ENCODE peak calls at places on chromosomes 16 and 17, in ten cellular contexts. One of them, this sample, is unnamed.

GRCh38 chr17:71251936-71252335 is 868.9 kb upstream of the SOX9 start:
- DNase-seq in HuH-7: no peak
- DNase-seq in activated effector memory CD4-positive, alpha-beta T cell treated with Interleukin-2 at 50 U/mL for 16 hours: no peak
- DNase-seq in H54: no peak
- DNase-seq in NCI-H2029: no peak
- DNase-seq in left kidney: no peak
- DNase-seq in CD8-positive, alpha-beta memory T cell: no peak
- DNase-seq in stimulated activated CD4-positive, alpha-beta T cell treated with anti-CD3 and anti-CD28 coated beads, Interleukin-2, amount 100 ng/mL, for 48 hours: no peak
- DNase-seq in stimulated activated CD8-positive, alpha-beta memory T cell treated with anti-CD3 and anti-CD28 coated beads, Interleukin-12 subunit alpha, Interleukin-12 subunit beta, amount 100 ng/mL, for 4 hours: no peak
- DNase-seq in GM23248: peak; percentile 71
- DNase-seq in this sample: no peak

GRCh38 chr17:55442953-55443683 is 21.5 kb upstream of the MMD start:
- DNase-seq in CD8-positive, alpha-beta memory T cell: no peak
- DNase-seq in stimulated activated CD8-positive, alpha-beta memory T cell treated with anti-CD3 and anti-CD28 coated beads, Interleukin-12 subunit alpha, Interleukin-12 subunit beta, amount 100 ng/mL, for 4 hours: no peak
- DNase-seq in stimulated activated CD4-positive, alpha-beta T cell treated with anti-CD3 and anti-CD28 coated beads, Interleukin-2, amount 100 ng/mL, for 48 hours: no peak
- DNase-seq in HuH-7: no peak
- DNase-seq in activated effector memory CD4-positive, alpha-beta T cell treated with Interleukin-2 at 50 U/mL for 16 hours: no peak
- DNase-seq in GM23248: no peak
- DNase-seq in left kidney: no peak
- DNase-seq in NCI-H2029: no peak
- DNase-seq in H54: no peak
- DNase-seq in this sample: no peak

GRCh38 chr17:73118876-73119485 is 26.5 kb upstream of the SLC39A11 start:
- DNase-seq in stimulated activated CD4-positive, alpha-beta T cell treated with anti-CD3 and anti-CD28 coated beads, Interleukin-2, amount 100 ng/mL, for 48 hours: no peak
- DNase-seq in left kidney: peak; percentile 52
- DNase-seq in H54: no peak
- DNase-seq in HuH-7: no peak
- DNase-seq in CD8-positive, alpha-beta memory T cell: no peak
- DNase-seq in activated effector memory CD4-positive, alpha-beta T cell treated with Interleukin-2 at 50 U/mL for 16 hours: no peak
- DNase-seq in NCI-H2029: no peak
- DNase-seq in GM23248: no peak
- DNase-seq in stimulated activated CD8-positive, alpha-beta memory T cell treated with anti-CD3 and anti-CD28 coated beads, Interleukin-12 subunit alpha, Interleukin-12 subunit beta, amount 100 ng/mL, for 4 hours: no peak
- DNase-seq in this sample: no peak

GRCh38 chr17:37294888-37295287 is 80.9 kb upstream of the C17orf78 start:
- DNase-seq in H54: no peak
- DNase-seq in activated effector memory CD4-positive, alpha-beta T cell treated with Interleukin-2 at 50 U/mL for 16 hours: no peak
- DNase-seq in left kidney: no peak
- DNase-seq in CD8-positive, alpha-beta memory T cell: no peak
- DNase-seq in NCI-H2029: no peak
- DNase-seq in stimulated activated CD8-positive, alpha-beta memory T cell treated with anti-CD3 and anti-CD28 coated beads, Interleukin-12 subunit alpha, Interleukin-12 subunit beta, amount 100 ng/mL, for 4 hours: no peak
- DNase-seq in HuH-7: no peak
- DNase-seq in GM23248: no peak
- DNase-seq in stimulated activated CD4-positive, alpha-beta T cell treated with anti-CD3 and anti-CD28 coated beads, Interleukin-2, amount 100 ng/mL, for 48 hours: no peak
- DNase-seq in this sample: no peak

GRCh38 chr17:38403491-38403890 is 24.8 kb upstream of the ARHGAP23 start:
- DNase-seq in CD8-positive, alpha-beta memory T cell: no peak
- DNase-seq in left kidney: peak; percentile 52
- DNase-seq in stimulated activated CD8-positive, alpha-beta memory T cell treated with anti-CD3 and anti-CD28 coated beads, Interleukin-12 subunit alpha, Interleukin-12 subunit beta, amount 100 ng/mL, for 4 hours: no peak
- DNase-seq in GM23248: peak; percentile 45
- DNase-seq in NCI-H2029: peak; percentile 18
- DNase-seq in activated effector memory CD4-positive, alpha-beta T cell treated with Interleukin-2 at 50 U/mL for 16 hours: no peak
- DNase-seq in stimulated activated CD4-positive, alpha-beta T cell treated with anti-CD3 and anti-CD28 coated beads, Interleukin-2, amount 100 ng/mL, for 48 hours: no peak
- DNase-seq in H54: peak; percentile 42
- DNase-seq in HuH-7: no peak
- DNase-seq in this sample: no peak

GRCh38 chr17:7650509-7651096 is at the start of gene ATP1B2:
- DNase-seq in CD8-positive, alpha-beta memory T cell: peak; percentile 72
- DNase-seq in GM23248: peak; percentile 46
- DNase-seq in activated effector memory CD4-positive, alpha-beta T cell treated with Interleukin-2 at 50 U/mL for 16 hours: peak; percentile 57
- DNase-seq in HuH-7: peak; percentile 87
- DNase-seq in H54: no peak
- DNase-seq in NCI-H2029: peak; percentile 25
- DNase-seq in stimulated activated CD8-positive, alpha-beta memory T cell treated with anti-CD3 and anti-CD28 coated beads, Interleukin-12 subunit alpha, Interleukin-12 subunit beta, amount 100 ng/mL, for 4 hours: peak; percentile 61
- DNase-seq in left kidney: peak; percentile 93
- DNase-seq in stimulated activated CD4-positive, alpha-beta T cell treated with anti-CD3 and anti-CD28 coated beads, Interleukin-2, amount 100 ng/mL, for 48 hours: peak; percentile 53
- DNase-seq in this sample: no peak

GRCh38 chr17:55421179-55421934 is at the start of gene MMD:
- DNase-seq in left kidney: peak; percentile 73
- DNase-seq in activated effector memory CD4-positive, alpha-beta T cell treated with Interleukin-2 at 50 U/mL for 16 hours: no peak
- DNase-seq in GM23248: peak; percentile 33
- DNase-seq in CD8-positive, alpha-beta memory T cell: peak; percentile 26
- DNase-seq in stimulated activated CD8-positive, alpha-beta memory T cell treated with anti-CD3 and anti-CD28 coated beads, Interleukin-12 subunit alpha, Interleukin-12 subunit beta, amount 100 ng/mL, for 4 hours: peak; percentile 10
- DNase-seq in H54: peak; percentile 60
- DNase-seq in HuH-7: peak; percentile 61
- DNase-seq in stimulated activated CD4-positive, alpha-beta T cell treated with anti-CD3 and anti-CD28 coated beads, Interleukin-2, amount 100 ng/mL, for 48 hours: peak; percentile 13
- DNase-seq in NCI-H2029: no peak
- DNase-seq in this sample: no peak

GRCh38 chr16:67460168-67460567 is 20.8 kb downstream of the ATP6V0D1 start:
- DNase-seq in HuH-7: no peak
- DNase-seq in NCI-H2029: no peak
- DNase-seq in CD8-positive, alpha-beta memory T cell: no peak
- DNase-seq in H54: no peak
- DNase-seq in activated effector memory CD4-positive, alpha-beta T cell treated with Interleukin-2 at 50 U/mL for 16 hours: no peak
- DNase-seq in GM23248: no peak
- DNase-seq in stimulated activated CD8-positive, alpha-beta memory T cell treated with anti-CD3 and anti-CD28 coated beads, Interleukin-12 subunit alpha, Interleukin-12 subunit beta, amount 100 ng/mL, for 4 hours: no peak
- DNase-seq in stimulated activated CD4-positive, alpha-beta T cell treated with anti-CD3 and anti-CD28 coated beads, Interleukin-2, amount 100 ng/mL, for 48 hours: no peak
- DNase-seq in left kidney: no peak
- DNase-seq in this sample: no peak

GRCh38 chr17:55585629-55586028 is 74.4 kb upstream of the SMIM36 start:
- DNase-seq in CD8-positive, alpha-beta memory T cell: no peak
- DNase-seq in stimulated activated CD8-positive, alpha-beta memory T cell treated with anti-CD3 and anti-CD28 coated beads, Interleukin-12 subunit alpha, Interleukin-12 subunit beta, amount 100 ng/mL, for 4 hours: no peak
- DNase-seq in activated effector memory CD4-positive, alpha-beta T cell treated with Interleukin-2 at 50 U/mL for 16 hours: no peak
- DNase-seq in H54: no peak
- DNase-seq in left kidney: no peak
- DNase-seq in stimulated activated CD4-positive, alpha-beta T cell treated with anti-CD3 and anti-CD28 coated beads, Interleukin-2, amount 100 ng/mL, for 48 hours: no peak
- DNase-seq in GM23248: no peak
- DNase-seq in NCI-H2029: no peak
- DNase-seq in HuH-7: no peak
- DNase-seq in this sample: no peak

GRCh38 chr16:3553138-3553923 is 23.9 kb downstream of the NLRC3 start:
- DNase-seq in CD8-positive, alpha-beta memory T cell: no peak
- DNase-seq in stimulated activated CD4-positive, alpha-beta T cell treated with anti-CD3 and anti-CD28 coated beads, Interleukin-2, amount 100 ng/mL, for 48 hours: no peak
- DNase-seq in HuH-7: no peak
- DNase-seq in NCI-H2029: no peak
- DNase-seq in stimulated activated CD8-positive, alpha-beta memory T cell treated with anti-CD3 and anti-CD28 coated beads, Interleukin-12 subunit alpha, Interleukin-12 subunit beta, amount 100 ng/mL, for 4 hours: no peak
- DNase-seq in activated effector memory CD4-positive, alpha-beta T cell treated with Interleukin-2 at 50 U/mL for 16 hours: no peak
- DNase-seq in left kidney: no peak
- DNase-seq in H54: no peak
- DNase-seq in GM23248: no peak
- DNase-seq in this sample: no peak

GRCh38 chr17:41540921-41541625 is 13.0 kb upstream of the KRT19 start:
- DNase-seq in CD8-positive, alpha-beta memory T cell: no peak
- DNase-seq in HuH-7: no peak
- DNase-seq in left kidney: no peak
- DNase-seq in activated effector memory CD4-positive, alpha-beta T cell treated with Interleukin-2 at 50 U/mL for 16 hours: no peak
- DNase-seq in H54: no peak
- DNase-seq in NCI-H2029: no peak
- DNase-seq in stimulated activated CD4-positive, alpha-beta T cell treated with anti-CD3 and anti-CD28 coated beads, Interleukin-2, amount 100 ng/mL, for 48 hours: no peak
- DNase-seq in stimulated activated CD8-positive, alpha-beta memory T cell treated with anti-CD3 and anti-CD28 coated beads, Interleukin-12 subunit alpha, Interleukin-12 subunit beta, amount 100 ng/mL, for 4 hours: no peak
- DNase-seq in GM23248: peak; percentile 48
- DNase-seq in this sample: no peak

GRCh38 chr17:29510953-29511352 is 55.9 kb downstream of the ABHD15 start:
- DNase-seq in CD8-positive, alpha-beta memory T cell: no peak
- DNase-seq in NCI-H2029: no peak
- DNase-seq in GM23248: peak; percentile 7
- DNase-seq in stimulated activated CD4-positive, alpha-beta T cell treated with anti-CD3 and anti-CD28 coated beads, Interleukin-2, amount 100 ng/mL, for 48 hours: no peak
- DNase-seq in H54: no peak
- DNase-seq in stimulated activated CD8-positive, alpha-beta memory T cell treated with anti-CD3 and anti-CD28 coated beads, Interleukin-12 subunit alpha, Interleukin-12 subunit beta, amount 100 ng/mL, for 4 hours: no peak
- DNase-seq in left kidney: no peak
- DNase-seq in HuH-7: no peak
- DNase-seq in activated effector memory CD4-positive, alpha-beta T cell treated with Interleukin-2 at 50 U/mL for 16 hours: no peak
- DNase-seq in this sample: no peak

GRCh38 chr17:32831223-32831622 is 45.7 kb downstream of the MYO1D start:
- DNase-seq in GM23248: no peak
- DNase-seq in HuH-7: no peak
- DNase-seq in NCI-H2029: no peak
- DNase-seq in stimulated activated CD4-positive, alpha-beta T cell treated with anti-CD3 and anti-CD28 coated beads, Interleukin-2, amount 100 ng/mL, for 48 hours: no peak
- DNase-seq in activated effector memory CD4-positive, alpha-beta T cell treated with Interleukin-2 at 50 U/mL for 16 hours: no peak
- DNase-seq in CD8-positive, alpha-beta memory T cell: no peak
- DNase-seq in H54: no peak
- DNase-seq in left kidney: no peak
- DNase-seq in stimulated activated CD8-positive, alpha-beta memory T cell treated with anti-CD3 and anti-CD28 coated beads, Interleukin-12 subunit alpha, Interleukin-12 subunit beta, amount 100 ng/mL, for 4 hours: no peak
- DNase-seq in this sample: no peak

GRCh38 chr17:2335726-2336214 is 487 bp downstream of the TSR1 start:
- DNase-seq in HuH-7: no peak
- DNase-seq in activated effector memory CD4-positive, alpha-beta T cell treated with Interleukin-2 at 50 U/mL for 16 hours: no peak
- DNase-seq in CD8-positive, alpha-beta memory T cell: no peak
- DNase-seq in left kidney: peak; percentile 8
- DNase-seq in stimulated activated CD4-positive, alpha-beta T cell treated with anti-CD3 and anti-CD28 coated beads, Interleukin-2, amount 100 ng/mL, for 48 hours: no peak
- DNase-seq in GM23248: peak; percentile 40
- DNase-seq in NCI-H2029: no peak
- DNase-seq in H54: no peak
- DNase-seq in stimulated activated CD8-positive, alpha-beta memory T cell treated with anti-CD3 and anti-CD28 coated beads, Interleukin-12 subunit alpha, Interleukin-12 subunit beta, amount 100 ng/mL, for 4 hours: no peak
- DNase-seq in this sample: no peak

GRCh38 chr17:6047966-6048365 is 22.2 kb upstream of the WSCD1 start:
- DNase-seq in NCI-H2029: no peak
- DNase-seq in stimulated activated CD4-positive, alpha-beta T cell treated with anti-CD3 and anti-CD28 coated beads, Interleukin-2, amount 100 ng/mL, for 48 hours: no peak
- DNase-seq in HuH-7: no peak
- DNase-seq in GM23248: no peak
- DNase-seq in CD8-positive, alpha-beta memory T cell: no peak
- DNase-seq in activated effector memory CD4-positive, alpha-beta T cell treated with Interleukin-2 at 50 U/mL for 16 hours: no peak
- DNase-seq in stimulated activated CD8-positive, alpha-beta memory T cell treated with anti-CD3 and anti-CD28 coated beads, Interleukin-12 subunit alpha, Interleukin-12 subunit beta, amount 100 ng/mL, for 4 hours: no peak
- DNase-seq in left kidney: no peak
- DNase-seq in H54: no peak
- DNase-seq in this sample: no peak

GRCh38 chr17:55285340-55286301 is 20.9 kb downstream of the HLF start:
- DNase-seq in GM23248: peak; percentile 52
- DNase-seq in H54: no peak
- DNase-seq in NCI-H2029: peak; percentile 68
- DNase-seq in HuH-7: no peak
- DNase-seq in left kidney: peak; percentile 63
- DNase-seq in activated effector memory CD4-positive, alpha-beta T cell treated with Interleukin-2 at 50 U/mL for 16 hours: no peak
- DNase-seq in stimulated activated CD8-positive, alpha-beta memory T cell treated with anti-CD3 and anti-CD28 coated beads, Interleukin-12 subunit alpha, Interleukin-12 subunit beta, amount 100 ng/mL, for 4 hours: no peak
- DNase-seq in stimulated activated CD4-positive, alpha-beta T cell treated with anti-CD3 and anti-CD28 coated beads, Interleukin-2, amount 100 ng/mL, for 48 hours: no peak
- DNase-seq in CD8-positive, alpha-beta memory T cell: no peak
- DNase-seq in this sample: no peak

GRCh38 chr17:54408741-54409140 is 491.9 kb upstream of the TOM1L1 start:
- DNase-seq in HuH-7: no peak
- DNase-seq in NCI-H2029: no peak
- DNase-seq in stimulated activated CD4-positive, alpha-beta T cell treated with anti-CD3 and anti-CD28 coated beads, Interleukin-2, amount 100 ng/mL, for 48 hours: no peak
- DNase-seq in H54: no peak
- DNase-seq in GM23248: no peak
- DNase-seq in left kidney: no peak
- DNase-seq in CD8-positive, alpha-beta memory T cell: no peak
- DNase-seq in activated effector memory CD4-positive, alpha-beta T cell treated with Interleukin-2 at 50 U/mL for 16 hours: no peak
- DNase-seq in stimulated activated CD8-positive, alpha-beta memory T cell treated with anti-CD3 and anti-CD28 coated beads, Interleukin-12 subunit alpha, Interleukin-12 subunit beta, amount 100 ng/mL, for 4 hours: no peak
- DNase-seq in this sample: no peak

GRCh38 chr16:64478258-64478906 is 643.5 kb downstream of the CDH11 start:
- DNase-seq in GM23248: peak; percentile 86
- DNase-seq in stimulated activated CD4-positive, alpha-beta T cell treated with anti-CD3 and anti-CD28 coated beads, Interleukin-2, amount 100 ng/mL, for 48 hours: no peak
- DNase-seq in NCI-H2029: no peak
- DNase-seq in activated effector memory CD4-positive, alpha-beta T cell treated with Interleukin-2 at 50 U/mL for 16 hours: no peak
- DNase-seq in H54: no peak
- DNase-seq in HuH-7: no peak
- DNase-seq in left kidney: peak; percentile 37
- DNase-seq in stimulated activated CD8-positive, alpha-beta memory T cell treated with anti-CD3 and anti-CD28 coated beads, Interleukin-12 subunit alpha, Interleukin-12 subunit beta, amount 100 ng/mL, for 4 hours: no peak
- DNase-seq in CD8-positive, alpha-beta memory T cell: no peak
- DNase-seq in this sample: no peak

GRCh38 chr16:86505185-86505898 is 5.0 kb upstream of the FOXF1 start:
- DNase-seq in left kidney: peak; percentile 71
- DNase-seq in GM23248: peak; percentile 23
- DNase-seq in stimulated activated CD8-positive, alpha-beta memory T cell treated with anti-CD3 and anti-CD28 coated beads, Interleukin-12 subunit alpha, Interleukin-12 subunit beta, amount 100 ng/mL, for 4 hours: no peak
- DNase-seq in activated effector memory CD4-positive, alpha-beta T cell treated with Interleukin-2 at 50 U/mL for 16 hours: no peak
- DNase-seq in NCI-H2029: no peak
- DNase-seq in stimulated activated CD4-positive, alpha-beta T cell treated with anti-CD3 and anti-CD28 coated beads, Interleukin-2, amount 100 ng/mL, for 48 hours: no peak
- DNase-seq in H54: no peak
- DNase-seq in HuH-7: no peak
- DNase-seq in CD8-positive, alpha-beta memory T cell: no peak
- DNase-seq in this sample: no peak

GRCh38 chr17:60641810-60642220 is 35.8 kb upstream of the BCAS3 start:
- DNase-seq in left kidney: peak; percentile 88
- DNase-seq in GM23248: peak; percentile 81
- DNase-seq in H54: peak; percentile 82
- DNase-seq in activated effector memory CD4-positive, alpha-beta T cell treated with Interleukin-2 at 50 U/mL for 16 hours: no peak
- DNase-seq in HuH-7: peak; percentile 64
- DNase-seq in stimulated activated CD8-positive, alpha-beta memory T cell treated with anti-CD3 and anti-CD28 coated beads, Interleukin-12 subunit alpha, Interleukin-12 subunit beta, amount 100 ng/mL, for 4 hours: no peak
- DNase-seq in stimulated activated CD4-positive, alpha-beta T cell treated with anti-CD3 and anti-CD28 coated beads, Interleukin-2, amount 100 ng/mL, for 48 hours: peak; percentile 18
- DNase-seq in NCI-H2029: peak; percentile 76
- DNase-seq in CD8-positive, alpha-beta memory T cell: peak; percentile 37
- DNase-seq in this sample: peak; percentile 66

GRCh38 chr17:30929081-30929633 is 7.4 kb downstream of the ADAP2 start:
- DNase-seq in stimulated activated CD4-positive, alpha-beta T cell treated with anti-CD3 and anti-CD28 coated beads, Interleukin-2, amount 100 ng/mL, for 48 hours: no peak
- DNase-seq in H54: no peak
- DNase-seq in GM23248: no peak
- DNase-seq in HuH-7: no peak
- DNase-seq in activated effector memory CD4-positive, alpha-beta T cell treated with Interleukin-2 at 50 U/mL for 16 hours: no peak
- DNase-seq in left kidney: no peak
- DNase-seq in NCI-H2029: no peak
- DNase-seq in stimulated activated CD8-positive, alpha-beta memory T cell treated with anti-CD3 and anti-CD28 coated beads, Interleukin-12 subunit alpha, Interleukin-12 subunit beta, amount 100 ng/mL, for 4 hours: no peak
- DNase-seq in CD8-positive, alpha-beta memory T cell: no peak
- DNase-seq in this sample: no peak

GRCh38 chr16:87620201-87620495 is 17.8 kb downstream of the JPH3 start:
- DNase-seq in NCI-H2029: no peak
- DNase-seq in left kidney: peak; percentile 21
- DNase-seq in CD8-positive, alpha-beta memory T cell: no peak
- DNase-seq in stimulated activated CD8-positive, alpha-beta memory T cell treated with anti-CD3 and anti-CD28 coated beads, Interleukin-12 subunit alpha, Interleukin-12 subunit beta, amount 100 ng/mL, for 4 hours: no peak
- DNase-seq in stimulated activated CD4-positive, alpha-beta T cell treated with anti-CD3 and anti-CD28 coated beads, Interleukin-2, amount 100 ng/mL, for 48 hours: no peak
- DNase-seq in activated effector memory CD4-positive, alpha-beta T cell treated with Interleukin-2 at 50 U/mL for 16 hours: no peak
- DNase-seq in GM23248: no peak
- DNase-seq in H54: no peak
- DNase-seq in HuH-7: peak; percentile 61
- DNase-seq in this sample: no peak

GRCh38 chr17:29930399-29931010 is 477 bp upstream of the SSH2 start:
- DNase-seq in left kidney: peak; percentile 34
- DNase-seq in stimulated activated CD8-positive, alpha-beta memory T cell treated with anti-CD3 and anti-CD28 coated beads, Interleukin-12 subunit alpha, Interleukin-12 subunit beta, amount 100 ng/mL, for 4 hours: no peak
- DNase-seq in stimulated activated CD4-positive, alpha-beta T cell treated with anti-CD3 and anti-CD28 coated beads, Interleukin-2, amount 100 ng/mL, for 48 hours: no peak
- DNase-seq in NCI-H2029: no peak
- DNase-seq in HuH-7: no peak
- DNase-seq in CD8-positive, alpha-beta memory T cell: no peak
- DNase-seq in H54: no peak
- DNase-seq in GM23248: no peak
- DNase-seq in activated effector memory CD4-positive, alpha-beta T cell treated with Interleukin-2 at 50 U/mL for 16 hours: peak; percentile 1
- DNase-seq in this sample: no peak

GRCh38 chr17:56978441-56979090 is 635 bp downstream of the SCPEP1 start:
- DNase-seq in activated effector memory CD4-positive, alpha-beta T cell treated with Interleukin-2 at 50 U/mL for 16 hours: no peak
- DNase-seq in stimulated activated CD4-positive, alpha-beta T cell treated with anti-CD3 and anti-CD28 coated beads, Interleukin-2, amount 100 ng/mL, for 48 hours: no peak
- DNase-seq in H54: no peak
- DNase-seq in left kidney: no peak
- DNase-seq in stimulated activated CD8-positive, alpha-beta memory T cell treated with anti-CD3 and anti-CD28 coated beads, Interleukin-12 subunit alpha, Interleukin-12 subunit beta, amount 100 ng/mL, for 4 hours: no peak
- DNase-seq in NCI-H2029: no peak
- DNase-seq in GM23248: peak; percentile 23
- DNase-seq in CD8-positive, alpha-beta memory T cell: no peak
- DNase-seq in HuH-7: peak; percentile 19
- DNase-seq in this sample: peak; percentile 18

GRCh38 chr16:67441289-67441753 is 10.4 kb downstream of the HSD11B2 start:
- DNase-seq in activated effector memory CD4-positive, alpha-beta T cell treated with Interleukin-2 at 50 U/mL for 16 hours: no peak
- DNase-seq in left kidney: no peak
- DNase-seq in stimulated activated CD8-positive, alpha-beta memory T cell treated with anti-CD3 and anti-CD28 coated beads, Interleukin-12 subunit alpha, Interleukin-12 subunit beta, amount 100 ng/mL, for 4 hours: no peak
- DNase-seq in HuH-7: no peak
- DNase-seq in stimulated activated CD4-positive, alpha-beta T cell treated with anti-CD3 and anti-CD28 coated beads, Interleukin-2, amount 100 ng/mL, for 48 hours: no peak
- DNase-seq in NCI-H2029: peak; percentile 92
- DNase-seq in H54: no peak
- DNase-seq in CD8-positive, alpha-beta memory T cell: no peak
- DNase-seq in GM23248: no peak
- DNase-seq in this sample: no peak

GRCh38 chr16:89633064-89633631 is 19.7 kb downstream of the DPEP1 start:
- DNase-seq in CD8-positive, alpha-beta memory T cell: no peak
- DNase-seq in H54: peak; percentile 97
- DNase-seq in stimulated activated CD8-positive, alpha-beta memory T cell treated with anti-CD3 and anti-CD28 coated beads, Interleukin-12 subunit alpha, Interleukin-12 subunit beta, amount 100 ng/mL, for 4 hours: no peak
- DNase-seq in stimulated activated CD4-positive, alpha-beta T cell treated with anti-CD3 and anti-CD28 coated beads, Interleukin-2, amount 100 ng/mL, for 48 hours: no peak
- DNase-seq in activated effector memory CD4-positive, alpha-beta T cell treated with Interleukin-2 at 50 U/mL for 16 hours: no peak
- DNase-seq in HuH-7: no peak
- DNase-seq in left kidney: no peak
- DNase-seq in NCI-H2029: no peak
- DNase-seq in GM23248: peak; percentile 96
- DNase-seq in this sample: no peak

GRCh38 chr16:26963109-26963508 is 103.6 kb upstream of the C16orf82 start:
- DNase-seq in activated effector memory CD4-positive, alpha-beta T cell treated with Interleukin-2 at 50 U/mL for 16 hours: no peak
- DNase-seq in left kidney: no peak
- DNase-seq in GM23248: peak; percentile 53
- DNase-seq in stimulated activated CD4-positive, alpha-beta T cell treated with anti-CD3 and anti-CD28 coated beads, Interleukin-2, amount 100 ng/mL, for 48 hours: peak; percentile 24
- DNase-seq in stimulated activated CD8-positive, alpha-beta memory T cell treated with anti-CD3 and anti-CD28 coated beads, Interleukin-12 subunit alpha, Interleukin-12 subunit beta, amount 100 ng/mL, for 4 hours: no peak
- DNase-seq in HuH-7: peak; percentile 20
- DNase-seq in NCI-H2029: no peak
- DNase-seq in H54: peak; percentile 9
- DNase-seq in CD8-positive, alpha-beta memory T cell: no peak
- DNase-seq in this sample: no peak

GRCh38 chr17:74354123-74354522 is 7.5 kb downstream of the BTBD17 start:
- DNase-seq in activated effector memory CD4-positive, alpha-beta T cell treated with Interleukin-2 at 50 U/mL for 16 hours: peak; percentile 39
- DNase-seq in stimulated activated CD4-positive, alpha-beta T cell treated with anti-CD3 and anti-CD28 coated beads, Interleukin-2, amount 100 ng/mL, for 48 hours: peak; percentile 65
- DNase-seq in HuH-7: peak; percentile 99
- DNase-seq in NCI-H2029: no peak
- DNase-seq in left kidney: peak; percentile 87
- DNase-seq in stimulated activated CD8-positive, alpha-beta memory T cell treated with anti-CD3 and anti-CD28 coated beads, Interleukin-12 subunit alpha, Interleukin-12 subunit beta, amount 100 ng/mL, for 4 hours: no peak
- DNase-seq in GM23248: peak; percentile 27
- DNase-seq in CD8-positive, alpha-beta memory T cell: no peak
- DNase-seq in H54: no peak
- DNase-seq in this sample: no peak